ENCODE peak calls at places on chromosomes 12 and 14, in four cellular contexts. F, B, N and U are unnamed samples.

GRCh38 chr14:36604757-36605505 is 22.5 kb upstream of the NKX2-8 start:
- DNase-seq in F (no peak), B (peak), N (peak), U (no peak)

GRCh38 chr12:105933671-105934665 is 204.8 kb downstream of the NUAK1 start:
- DNase-seq in F (no peak), B (peak), N (no peak), U (no peak)

GRCh38 chr12:42741771-42742510 is 152.4 kb upstream of the PRICKLE1 start:
- DNase-seq in F (no peak), B (peak), N (no peak), U (no peak)

GRCh38 chr12:123748661-123749060 is 13.4 kb upstream of the DNAH10 start:
- DNase-seq in F (no peak), B (peak), N (peak), U (peak)

GRCh38 chr14:64137657-64138290 is 156.4 kb downstream of the ESR2 start:
- DNase-seq in F (no peak), B (peak), N (no peak), U (no peak)

GRCh38 chr12:70646850-70647249 is 9.6 kb upstream of the PTPRB start:
- DNase-seq in F (no peak), B (peak), N (no peak), U (no peak)

GRCh38 chr14:71163050-71163841 is 256.0 kb downstream of the PCNX1 start:
- DNase-seq in F (no peak), B (no peak), N (no peak), U (no peak)

GRCh38 chr14:74038015-74038859 is 19.1 kb downstream of the BBOF1 start:
- DNase-seq in F (no peak), B (peak), N (peak), U (no peak)

GRCh38 chr12:56593909-56594621 is 36.1 kb downstream of the BAZ2A start:
- DNase-seq in F (peak), B (peak), N (peak), U (no peak)

GRCh38 chr12:28278499-28278898 is 88.2 kb downstream of the CCDC91 start:
- DNase-seq in F (no peak), B (no peak), N (no peak), U (no peak)

GRCh38 chr14:50122291-50122690 is 5.9 kb upstream of the VCPKMT start:
- DNase-seq in F (no peak), B (no peak), N (no peak), U (no peak)